ENCODE peak calls at places on chromosomes 11 and 22, in ten cellular contexts. N is left ventricle myocardium inferior, R is heart right ventricle, Q is transverse colon, H is IMR-90, E is Caco-2, Y is upper lobe of right lung, K is H1, L is body of pancreas, I is aorta. G is an unnamed sample.

GRCh38 chr22:37303821-37304274 is 21.5 kb downstream of the CYTH4 start:
- DNase-seq in N (no peak), R (no peak), Q (no peak), H (peak; percentile 95), E (no peak), Y (peak; percentile 83), K (no peak), L (no peak), I (no peak), G (no peak)

GRCh38 chr11:44172966-44173365 is 77.5 kb downstream of the EXT2 start:
- DNase-seq in N (no peak), R (no peak), Q (no peak), H (no peak), E (no peak), Y (no peak), K (no peak), L (no peak), I (no peak), G (no peak)

GRCh38 chr11:133898031-133898769 is 52.9 kb upstream of the SPATA19 start:
- DNase-seq in N (no peak), R (no peak), Q (no peak), H (no peak), E (peak; percentile 25), Y (no peak), K (peak; percentile 78), L (no peak), I (no peak), G (peak; percentile 20)

GRCh38 chr22:40190501-40190900 is 12.8 kb downstream of the TNRC6B start:
- DNase-seq in N (peak; percentile 45), R (no peak), Q (no peak), H (no peak), E (no peak), Y (no peak), K (no peak), L (peak; percentile 41), I (no peak), G (no peak)

GRCh38 chr22:22666307-22667091 is 22.1 kb downstream of the GGTLC2 start:
- DNase-seq in N (no peak), R (no peak), Q (peak; percentile 60), H (peak; percentile 46), E (peak; percentile 71), Y (no peak), K (peak; percentile 60), L (peak; percentile 54), I (no peak), G (no peak)

GRCh38 chr11:73262851-73263495 is 9.2 kb upstream of the P2RY6 start:
- DNase-seq in N (no peak), R (no peak), Q (no peak), H (peak; percentile 52), E (peak; percentile 34), Y (no peak), K (no peak), L (no peak), I (no peak), G (no peak)

GRCh38 chr11:94834931-94835330 is 66.8 kb downstream of the AMOTL1 start:
- DNase-seq in N (no peak), R (no peak), Q (no peak), H (peak; percentile 47), E (no peak), Y (no peak), K (no peak), L (no peak), I (no peak), G (no peak)

GRCh38 chr11:79902493-79902892 is 461.7 kb upstream of the TENM4 start:
- DNase-seq in N (no peak), R (no peak), Q (no peak), H (peak; percentile 73), E (no peak), Y (no peak), K (no peak), L (no peak), I (no peak), G (no peak)

GRCh38 chr22:26615149-26615548 is 2.7 kb downstream of the CRYBB1 start:
- DNase-seq in N (no peak), R (no peak), Q (peak; percentile 54), H (no peak), E (no peak), Y (no peak), K (no peak), L (no peak), I (no peak), G (no peak)

GRCh38 chr22:26615830-26616435 is 1.9 kb downstream of the CRYBB1 start:
- DNase-seq in N (no peak), R (no peak), Q (no peak), H (no peak), E (no peak), Y (no peak), K (no peak), L (no peak), I (peak; percentile 64), G (no peak)

GRCh38 chr22:26610983-26611382 is 6.8 kb downstream of the CRYBB1 start:
- DNase-seq in N (no peak), R (no peak), Q (no peak), H (peak; percentile 22), E (no peak), Y (no peak), K (no peak), L (no peak), I (no peak), G (no peak)

GRCh38 chr22:26610072-26610958 is 7.5 kb downstream of the CRYBB1 start:
- DNase-seq in N (peak; percentile 24), R (peak; percentile 32), Q (peak; percentile 75), H (peak; percentile 96), E (no peak), Y (no peak), K (no peak), L (no peak), I (peak; percentile 78), G (no peak)

GRCh38 chr22:26612652-26613051 is 5.2 kb downstream of the CRYBB1 start:
- DNase-seq in N (no peak), R (no peak), Q (no peak), H (no peak), E (no peak), Y (no peak), K (no peak), L (no peak), I (no peak), G (no peak)
- H3K4me1 ChIP-seq in N (peaks cover 3% of the 10 kb centered on the region), R (peaks cover 22% of the 10 kb centered on the region), Q (no peaks in the 10 kb centered on the region), H (peaks cover 8% of the 10 kb centered on the region), E (no peaks in the 10 kb centered on the region), Y (peaks cover 2% of the 10 kb centered on the region), K (peaks cover 39% of the 10 kb centered on the region), L (no peaks in the 10 kb centered on the region), I (no peaks in the 10 kb centered on the region), G (peaks cover 17% of the 10 kb centered on the region)

DNA sequence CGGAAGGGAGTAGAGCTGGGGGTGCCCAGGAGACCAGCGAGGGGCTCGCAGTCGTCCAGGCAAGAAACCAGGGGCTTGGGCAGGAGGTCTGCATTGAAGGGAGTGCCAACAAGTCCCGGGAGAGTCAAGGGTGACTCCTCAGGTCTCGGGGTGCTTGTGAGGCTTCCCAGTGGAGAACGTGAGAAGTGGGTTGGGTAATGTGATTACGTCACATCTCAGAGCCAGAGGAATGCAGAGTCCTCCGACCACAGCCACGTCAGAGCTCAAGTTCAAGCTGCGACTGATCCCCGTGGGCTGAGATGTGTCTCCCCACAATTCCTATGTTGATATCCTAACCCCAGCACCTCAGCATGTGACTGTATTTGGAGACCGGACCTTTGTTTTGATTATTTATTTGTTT is 89.7 kb upstream of the SHANK2 start:
- DNase-seq in N (no peak), R (no peak), Q (no peak), H (peak; percentile 77), E (no peak), Y (peak; percentile 61), K (no peak), L (no peak), I (peak; percentile 30), G (no peak)
- H3K36me3 ChIP-seq in N (no peaks in the 10 kb centered on the region), R (no peaks in the 10 kb centered on the region), Q (no peaks in the 10 kb centered on the region), H (no peaks in the 10 kb centered on the region), E (no peaks in the 10 kb centered on the region), Y (no peaks in the 10 kb centered on the region), K (no peaks in the 10 kb centered on the region), L (no peaks in the 10 kb centered on the region), I (no peaks in the 10 kb centered on the region), G (no peaks in the 10 kb centered on the region)

DNA sequence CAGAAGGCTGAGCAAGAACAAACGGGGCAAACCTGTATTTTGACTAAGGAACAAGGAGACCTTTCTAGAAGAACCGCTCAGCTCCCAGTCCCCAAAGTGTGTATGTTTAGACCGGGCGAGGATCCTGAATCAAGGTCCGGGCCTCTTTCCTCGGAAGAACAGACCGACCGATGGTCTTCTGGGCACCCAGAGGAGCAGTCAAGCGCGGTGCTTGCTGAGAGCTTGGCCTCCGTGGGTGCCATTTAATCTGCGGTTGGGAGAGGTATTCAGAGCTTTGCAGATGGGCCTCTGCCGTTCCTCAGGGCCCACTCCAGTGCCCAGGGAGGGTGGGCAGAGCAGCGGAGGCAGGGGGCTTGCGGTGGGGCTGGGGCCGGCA is 26.5 kb upstream of the ATXN10 start:
- DNase-seq in N (no peak), R (no peak), Q (no peak), H (no peak), E (no peak), Y (no peak), K (peak; percentile 54), L (no peak), I (no peak), G (no peak)
- H3K27me3 ChIP-seq in N (peaks cover 61% of the 10 kb centered on the region), R (peaks cover 37% of the 10 kb centered on the region), Q (peaks cover 44% of the 10 kb centered on the region), H (peaks cover 26% of the 10 kb centered on the region), E (no peaks in the 10 kb centered on the region), Y (peaks cover 7% of the 10 kb centered on the region), K (no peaks in the 10 kb centered on the region), L (no peaks in the 10 kb centered on the region), I (no peaks in the 10 kb centered on the region), G (no peaks in the 10 kb centered on the region)

DNA sequence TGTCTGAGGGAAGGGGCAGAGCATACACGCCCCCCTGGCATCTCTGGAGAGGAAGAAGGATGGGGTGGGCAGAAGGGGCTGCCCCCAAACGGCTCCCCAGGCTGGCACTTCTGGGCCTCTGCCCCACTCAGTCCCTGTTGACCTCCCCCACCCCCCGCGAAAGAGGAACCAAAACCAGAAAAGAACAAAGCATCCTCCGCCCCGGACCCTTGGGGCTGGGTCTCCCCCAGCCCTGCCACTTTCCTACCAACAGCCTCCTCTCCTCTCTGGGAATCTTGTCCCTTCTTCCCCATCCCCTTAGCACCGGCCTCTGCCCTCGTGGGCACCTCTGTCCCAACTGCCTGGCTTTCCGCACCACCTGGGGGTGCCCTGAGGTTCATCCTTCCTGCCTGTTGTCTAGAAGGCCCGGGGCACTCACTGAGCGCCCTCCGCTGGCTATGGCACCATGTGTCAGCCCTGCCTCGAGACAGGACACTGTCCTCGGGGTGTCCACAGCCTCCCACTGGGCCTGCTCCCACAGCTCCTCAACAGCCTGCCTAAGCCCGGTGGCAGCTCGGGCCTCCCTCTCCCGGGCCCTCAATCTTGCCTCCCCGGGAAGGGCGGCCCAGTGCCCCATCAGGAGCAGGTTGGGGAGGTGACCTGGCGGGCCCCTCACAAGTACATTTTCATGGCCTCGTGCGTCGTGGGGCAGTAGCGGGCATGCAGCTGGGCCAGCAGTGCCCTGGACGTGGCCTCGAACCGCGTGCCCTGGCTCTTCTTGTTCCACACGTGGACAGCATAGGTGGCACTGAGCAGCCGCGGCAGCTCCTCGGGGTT is 28.2 kb downstream of the A4GALT start:
- DNase-seq in N (no peak), R (no peak), Q (no peak), H (no peak), E (no peak), Y (no peak), K (no peak), L (no peak), I (no peak), G (no peak)
- H3K4me1 ChIP-seq in N (peaks cover 96% of the 10 kb centered on the region), R (peaks cover 86% of the 10 kb centered on the region), Q (peaks cover 26% of the 10 kb centered on the region), H (peaks cover 17% of the 10 kb centered on the region), E (peaks cover 35% of the 10 kb centered on the region), Y (peaks cover 21% of the 10 kb centered on the region), K (peaks cover 3% of the 10 kb centered on the region), L (peaks cover 20% of the 10 kb centered on the region), I (peaks cover 4% of the 10 kb centered on the region), G (peaks cover 2% of the 10 kb centered on the region)

G was measured in iPS DF 6.9.